ENCODE peak calls at places on chromosome 12, in seven cellular contexts. M is nephron progenitor cell; K is stimulated activated CD4-positive, alpha-beta T cell treated with anti-CD3 and anti-CD28 coated beads, Interleukin-15, amount 100 ng/mL, for 1 hour; O is activated CD4-positive, alpha-beta T cell treated with anti-CD3 and anti-CD28 coated beads, Interleukin-2, amount 50 U/mL, for 48 hours; W is activated T-cell treated with anti-CD3 and anti-CD28 coated beads for 4 hours; U is EL; X is DMS53. G is an unnamed sample.

GRCh38 chr12:116592731-116593130 is 33.5 kb downstream of the MAP1LC3B2 start:
- DNase-seq in W (no peak), M (no peak), U (no peak), K (no peak), X (no peak), O (no peak), G (no peak)

GRCh38 chr12:62230652-62231051 is 29.6 kb upstream of the USP15 start:
- DNase-seq in X (no peak), M (no peak), O (no peak), W (no peak), K (no peak), U (no peak), G (no peak)

GRCh38 chr12:67433393-67434175 is 164.4 kb downstream of the CAND1 start:
- DNase-seq in W (no peak), X (peak), O (no peak), K (no peak), U (peak), M (no peak), G (no peak)

GRCh38 chr12:57247041-57247440 is 3.9 kb downstream of the STAC3 start:
- DNase-seq in M (no peak), K (no peak), W (no peak), U (no peak), O (no peak), X (no peak), G (no peak)

GRCh38 chr12:109855377-109855776 is 22.2 kb upstream of the TRPV4 start:
- DNase-seq in X (no peak), U (no peak), K (no peak), O (no peak), M (no peak), W (no peak), G (no peak)

GRCh38 chr12:4387607-4388006 is 8.1 kb upstream of the FGF23 start:
- DNase-seq in W (no peak), X (no peak), U (no peak), O (no peak), K (no peak), M (no peak), G (no peak)

GRCh38 chr12:113875681-113876080 is 90.4 kb downstream of the RBM19 start:
- DNase-seq in X (peak), K (no peak), W (no peak), O (no peak), U (peak), M (no peak), G (no peak)

GRCh38 chr12:87667378-87667777 is 361.8 kb downstream of the C12orf50 start:
- DNase-seq in W (no peak), M (no peak), X (peak), K (no peak), O (no peak), U (peak), G (peak)

GRCh38 chr12:66744956-66745383 is 66.1 kb upstream of the GRIP1 start:
- DNase-seq in U (no peak), W (no peak), O (no peak), X (peak), M (no peak), K (no peak), G (no peak)

GRCh38 chr12:117718141-117718540 is 250.6 kb downstream of the KSR2 start:
- DNase-seq in M (no peak), O (no peak), U (no peak), W (no peak), X (no peak), K (no peak), G (no peak)

GRCh38 chr12:6554168-6554989 is 1.5 kb downstream of the IFFO1 start:
- DNase-seq in O (peak), X (peak), M (peak), U (peak), W (peak), K (peak), G (peak)

GRCh38 chr12:105946541-105946940 is 192.2 kb downstream of the NUAK1 start:
- DNase-seq in W (no peak), K (no peak), U (no peak), O (no peak), X (no peak), M (no peak), G (no peak)

GRCh38 chr12:109166371-109166770 is 50.0 kb downstream of the ACACB start:
- DNase-seq in O (no peak), U (no peak), X (no peak), M (no peak), K (no peak), W (no peak), G (no peak)

GRCh38 chr12:51846911-51847829 is 1.3 kb downstream of the FIGNL2 start:
- DNase-seq in W (peak), U (peak), M (peak), K (no peak), X (peak), O (peak), G (no peak)

GRCh38 chr12:121812320-121812871 is 8.6 kb downstream of the SETD1B start:
- DNase-seq in U (peak), W (no peak), K (no peak), X (peak), O (peak), M (peak), G (peak)

GRCh38 chr12:8036366-8036765 is 3.9 kb downstream of the FOXJ2 start:
- DNase-seq in U (no peak), O (no peak), W (no peak), K (no peak), M (no peak), X (no peak), G (peak)

GRCh38 chr12:108446766-108447165 is 68.3 kb upstream of the FICD start:
- DNase-seq in U (peak), X (no peak), O (no peak), K (no peak), W (no peak), M (no peak), G (peak)

GRCh38 chr12:12645485-12645884 is 33.8 kb downstream of the CREBL2 start:
- DNase-seq in X (peak), M (no peak), W (peak), K (peak), O (peak), U (peak), G (no peak)

GRCh38 chr12:122082621-122083356 is 4.2 kb downstream of the MLXIP start:
- DNase-seq in K (no peak), U (no peak), O (peak), W (no peak), M (no peak), X (no peak), G (no peak)

GRCh38 chr12:132078190-132078589 is 65.9 kb downstream of the DDX51 start:
- DNase-seq in U (peak), O (no peak), W (no peak), M (no peak), K (no peak), X (no peak), G (peak)

GRCh38 chr12:129325566-129325965 is 472.3 kb downstream of the GLT1D1 start:
- DNase-seq in U (no peak), O (no peak), K (no peak), M (no peak), W (no peak), X (no peak), G (no peak)

GRCh38 chr12:121767525-121768016 is 25.9 kb downstream of the RHOF start:
- DNase-seq in W (no peak), X (no peak), O (no peak), K (no peak), U (peak), M (no peak), G (no peak)

GRCh38 chr12:121505513-121505912 is 75.3 kb downstream of the KDM2B start:
- DNase-seq in X (no peak), K (no peak), W (no peak), U (peak), O (no peak), M (no peak), G (no peak)

GRCh38 chr12:38155526-38156496 is 160.8 kb upstream of the ALG10B start:
- DNase-seq in U (no peak), M (no peak), X (peak), O (no peak), K (no peak), W (no peak), G (no peak)

GRCh38 chr12:14773685-14774073 is 29.6 kb downstream of the WBP11 start:
- DNase-seq in W (no peak), X (peak), M (peak), U (no peak), K (no peak), O (no peak), G (no peak)